ENCODE peak calls at places on chromosomes 7 and 10, in eight cellular contexts. P is HEK293T; C is CD8-positive, alpha-beta T cell; B is effector CD8-positive, alpha-beta T cell; Y is CD4-positive, alpha-beta T cell; M is hepatocyte; F is A673; H is cardiac muscle cell. J is an unnamed sample.

GRCh38 chr10:56973766-56974165 is 612.7 kb upstream of the ZWINT start:
- DNase-seq in P (no peak), C (no peak), B (no peak), Y (no peak), M (no peak), F (no peak), H (peak), J (no peak)

GRCh38 chr7:107744345-107744750 is 406 bp downstream of the CBLL1 start:
- DNase-seq in P (no peak), C (no peak), B (no peak), Y (no peak), M (no peak), F (no peak), H (no peak), J (no peak)

GRCh38 chr10:79295593-79295992 is 51.7 kb upstream of the PPIF start:
- DNase-seq in P (no peak), C (no peak), B (no peak), Y (no peak), M (no peak), F (no peak), H (no peak), J (no peak)

GRCh38 chr10:42962120-42962901 is 114.6 kb upstream of the RET start:
- DNase-seq in P (no peak), C (no peak), B (no peak), Y (no peak), M (no peak), F (no peak), H (no peak), J (no peak)

GRCh38 chr7:100891555-100891954 is 2.0 kb upstream of the UFSP1 start:
- DNase-seq in P (no peak), C (no peak), B (no peak), Y (no peak), M (no peak), F (no peak), H (no peak), J (no peak)

GRCh38 chr10:130658687-130659290 is 522.6 kb downstream of the GLRX3 start:
- DNase-seq in P (no peak), C (no peak), B (no peak), Y (no peak), M (no peak), F (no peak), H (no peak), J (no peak)

GRCh38 chr7:43240565-43240964 is 128.1 kb downstream of the HECW1 start:
- DNase-seq in P (no peak), C (no peak), B (no peak), Y (no peak), M (no peak), F (no peak), H (no peak), J (no peak)

GRCh38 chr7:25244193-25244592 is 15.9 kb upstream of the NPVF start:
- DNase-seq in P (no peak), C (no peak), B (no peak), Y (no peak), M (no peak), F (no peak), H (no peak), J (no peak)

GRCh38 chr7:77538186-77538907 is 1.3 kb downstream of the PTPN12 start:
- DNase-seq in P (peak), C (no peak), B (no peak), Y (no peak), M (peak), F (peak), H (peak), J (no peak)

GRCh38 chr10:119859422-119860258 is 13.0 kb downstream of the MCMBP start:
- DNase-seq in P (peak), C (no peak), B (no peak), Y (no peak), M (peak), F (peak), H (peak), J (no peak)

GRCh38 chr10:97543025-97543546 is 29.5 kb upstream of the ANKRD2 start:
- DNase-seq in P (no peak), C (no peak), B (no peak), Y (no peak), M (peak), F (peak), H (no peak), J (no peak)

GRCh38 chr10:129626801-129627434 is 159.9 kb downstream of the MGMT start:
- DNase-seq in P (no peak), C (no peak), B (no peak), Y (no peak), M (no peak), F (peak), H (no peak), J (no peak)

GRCh38 chr10:76779163-76779820 is 858.3 kb downstream of the KCNMA1 start:
- DNase-seq in P (peak), C (no peak), B (no peak), Y (no peak), M (peak), F (peak), H (peak), J (no peak)

GRCh38 chr10:43078986-43079273 is 2.1 kb downstream of the RET start:
- DNase-seq in P (peak), C (no peak), B (no peak), Y (no peak), M (peak), F (peak), H (peak), J (no peak)

GRCh38 chr7:9264395-9264794 is 831.0 kb downstream of the NXPH1 start:
- DNase-seq in P (no peak), C (no peak), B (no peak), Y (no peak), M (no peak), F (no peak), H (no peak), J (no peak)

GRCh38 chr7:2431260-2431867 is 28.0 kb downstream of the CHST12 start:
- DNase-seq in P (peak), C (peak), B (no peak), Y (peak), M (no peak), F (peak), H (no peak), J (no peak)

GRCh38 chr7:2018786-2019692 is 213.7 kb downstream of the MAD1L1 start:
- DNase-seq in P (no peak), C (no peak), B (no peak), Y (no peak), M (peak), F (peak), H (peak), J (no peak)

GRCh38 chr7:9645756-9646155 is 1212.3 kb downstream of the NXPH1 start:
- DNase-seq in P (no peak), C (no peak), B (no peak), Y (no peak), M (no peak), F (no peak), H (no peak), J (no peak)